ENCODE peak calls at places on chromosomes 12 and 14, in six cellular contexts. One of them, this sample, is unnamed.
A peak's percentile ranks its signal among the peaks of the same experiment; 100 is the strongest.

GRCh38 chr12:46549527-46550265 is 177.1 kb upstream of the SLC38A2 start:
- DNase-seq in LoVo: peak; percentile 77
- DNase-seq in stimulated activated CD4-positive, alpha-beta T cell treated with anti-CD3 and anti-CD28 coated beads, Interleukin-1b, Interleukin-23, amount 100 ng/mL, for 24 hours: peak; percentile 7
- DNase-seq in prostate gland: no peak
- DNase-seq in Kasumi-1: peak; percentile 57
- DNase-seq in fibroblast of gingiva: peak; percentile 89
- DNase-seq in this sample: no peak

GRCh38 chr14:89973234-89973823 is 17.6 kb downstream of the TDP1 start:
- DNase-seq in fibroblast of gingiva: peak; percentile 64
- DNase-seq in stimulated activated CD4-positive, alpha-beta T cell treated with anti-CD3 and anti-CD28 coated beads, Interleukin-1b, Interleukin-23, amount 100 ng/mL, for 24 hours: no peak
- DNase-seq in LoVo: peak; percentile 56
- DNase-seq in Kasumi-1: peak; percentile 84
- DNase-seq in prostate gland: peak; percentile 59
- DNase-seq in this sample: peak; percentile 69

GRCh38 chr12:52183544-52183910 is 8.3 kb downstream of the KRT80 start:
- DNase-seq in fibroblast of gingiva: no peak
- DNase-seq in LoVo: no peak
- DNase-seq in prostate gland: peak; percentile 44
- DNase-seq in stimulated activated CD4-positive, alpha-beta T cell treated with anti-CD3 and anti-CD28 coated beads, Interleukin-1b, Interleukin-23, amount 100 ng/mL, for 24 hours: no peak
- DNase-seq in Kasumi-1: no peak
- DNase-seq in this sample: no peak

GRCh38 chr14:71645656-71646055 is 286.6 kb upstream of the RGS6 start:
- DNase-seq in stimulated activated CD4-positive, alpha-beta T cell treated with anti-CD3 and anti-CD28 coated beads, Interleukin-1b, Interleukin-23, amount 100 ng/mL, for 24 hours: no peak
- DNase-seq in LoVo: no peak
- DNase-seq in Kasumi-1: no peak
- DNase-seq in fibroblast of gingiva: peak; percentile 72
- DNase-seq in prostate gland: no peak
- DNase-seq in this sample: no peak

GRCh38 chr14:92897922-92898599 is 24.9 kb upstream of the CHGA start:
- DNase-seq in prostate gland: no peak
- DNase-seq in fibroblast of gingiva: no peak
- DNase-seq in LoVo: no peak
- DNase-seq in Kasumi-1: no peak
- DNase-seq in stimulated activated CD4-positive, alpha-beta T cell treated with anti-CD3 and anti-CD28 coated beads, Interleukin-1b, Interleukin-23, amount 100 ng/mL, for 24 hours: peak; percentile 40
- DNase-seq in this sample: no peak

GRCh38 chr14:83816755-83817154 is 1713.2 kb upstream of the FLRT2 start:
- DNase-seq in prostate gland: no peak
- DNase-seq in Kasumi-1: no peak
- DNase-seq in LoVo: no peak
- DNase-seq in stimulated activated CD4-positive, alpha-beta T cell treated with anti-CD3 and anti-CD28 coated beads, Interleukin-1b, Interleukin-23, amount 100 ng/mL, for 24 hours: no peak
- DNase-seq in fibroblast of gingiva: peak; percentile 72
- DNase-seq in this sample: no peak

GRCh38 chr12:68557011-68557715 is 53.5 kb upstream of the RAP1B start:
- DNase-seq in prostate gland: no peak
- DNase-seq in LoVo: no peak
- DNase-seq in stimulated activated CD4-positive, alpha-beta T cell treated with anti-CD3 and anti-CD28 coated beads, Interleukin-1b, Interleukin-23, amount 100 ng/mL, for 24 hours: no peak
- DNase-seq in Kasumi-1: no peak
- DNase-seq in fibroblast of gingiva: peak; percentile 32
- DNase-seq in this sample: no peak

GRCh38 chr12:127230843-127231260 is 1036.1 kb upstream of the TMEM132C start:
- DNase-seq in fibroblast of gingiva: peak; percentile 93
- DNase-seq in prostate gland: no peak
- DNase-seq in stimulated activated CD4-positive, alpha-beta T cell treated with anti-CD3 and anti-CD28 coated beads, Interleukin-1b, Interleukin-23, amount 100 ng/mL, for 24 hours: no peak
- DNase-seq in LoVo: peak; percentile 25
- DNase-seq in Kasumi-1: no peak
- DNase-seq in this sample: no peak

GRCh38 chr12:89212339-89212771 is 139.9 kb downstream of the DUSP6 start:
- DNase-seq in fibroblast of gingiva: peak; percentile 21
- DNase-seq in Kasumi-1: no peak
- DNase-seq in LoVo: peak; percentile 18
- DNase-seq in stimulated activated CD4-positive, alpha-beta T cell treated with anti-CD3 and anti-CD28 coated beads, Interleukin-1b, Interleukin-23, amount 100 ng/mL, for 24 hours: no peak
- DNase-seq in prostate gland: peak; percentile 63
- DNase-seq in this sample: no peak

GRCh38 chr12:130633771-130634170 is 82.3 kb downstream of the RIMBP2 start:
- DNase-seq in Kasumi-1: no peak
- DNase-seq in stimulated activated CD4-positive, alpha-beta T cell treated with anti-CD3 and anti-CD28 coated beads, Interleukin-1b, Interleukin-23, amount 100 ng/mL, for 24 hours: no peak
- DNase-seq in LoVo: no peak
- DNase-seq in prostate gland: peak; percentile 77
- DNase-seq in fibroblast of gingiva: no peak
- DNase-seq in this sample: peak; percentile 61

GRCh38 chr14:36361210-36361853 is 40.9 kb upstream of the MBIP start:
- DNase-seq in prostate gland: no peak
- DNase-seq in LoVo: peak; percentile 27
- DNase-seq in fibroblast of gingiva: no peak
- DNase-seq in stimulated activated CD4-positive, alpha-beta T cell treated with anti-CD3 and anti-CD28 coated beads, Interleukin-1b, Interleukin-23, amount 100 ng/mL, for 24 hours: no peak
- DNase-seq in Kasumi-1: no peak
- DNase-seq in this sample: no peak

GRCh38 chr14:92717571-92718042 is 30.8 kb downstream of the LGMN start:
- DNase-seq in fibroblast of gingiva: no peak
- DNase-seq in stimulated activated CD4-positive, alpha-beta T cell treated with anti-CD3 and anti-CD28 coated beads, Interleukin-1b, Interleukin-23, amount 100 ng/mL, for 24 hours: no peak
- DNase-seq in LoVo: no peak
- DNase-seq in Kasumi-1: no peak
- DNase-seq in prostate gland: no peak
- DNase-seq in this sample: no peak

GRCh38 chr12:64679487-64679983 is 69.2 kb downstream of the RASSF3 start:
- DNase-seq in LoVo: peak; percentile 86
- DNase-seq in prostate gland: peak; percentile 74
- DNase-seq in fibroblast of gingiva: peak; percentile 79
- DNase-seq in stimulated activated CD4-positive, alpha-beta T cell treated with anti-CD3 and anti-CD28 coated beads, Interleukin-1b, Interleukin-23, amount 100 ng/mL, for 24 hours: peak; percentile 28
- DNase-seq in Kasumi-1: no peak
- DNase-seq in this sample: peak; percentile 71

GRCh38 chr12:39931231-39931630 is 174.7 kb downstream of the SLC2A13 start:
- DNase-seq in Kasumi-1: no peak
- DNase-seq in stimulated activated CD4-positive, alpha-beta T cell treated with anti-CD3 and anti-CD28 coated beads, Interleukin-1b, Interleukin-23, amount 100 ng/mL, for 24 hours: no peak
- DNase-seq in LoVo: no peak
- DNase-seq in fibroblast of gingiva: no peak
- DNase-seq in prostate gland: no peak
- DNase-seq in this sample: no peak

GRCh38 chr12:22518067-22518719 is 26.1 kb downstream of the C2CD5 start:
- DNase-seq in fibroblast of gingiva: no peak
- DNase-seq in prostate gland: no peak
- DNase-seq in Kasumi-1: no peak
- DNase-seq in LoVo: no peak
- DNase-seq in stimulated activated CD4-positive, alpha-beta T cell treated with anti-CD3 and anti-CD28 coated beads, Interleukin-1b, Interleukin-23, amount 100 ng/mL, for 24 hours: no peak
- DNase-seq in this sample: peak; percentile 50

GRCh38 chr12:80494836-80495235 is 50.8 kb downstream of the PTPRQ start:
- DNase-seq in stimulated activated CD4-positive, alpha-beta T cell treated with anti-CD3 and anti-CD28 coated beads, Interleukin-1b, Interleukin-23, amount 100 ng/mL, for 24 hours: no peak
- DNase-seq in prostate gland: no peak
- DNase-seq in Kasumi-1: no peak
- DNase-seq in LoVo: no peak
- DNase-seq in fibroblast of gingiva: no peak
- DNase-seq in this sample: no peak

GRCh38 chr14:75306917-75307699 is 28.5 kb downstream of the FOS start:
- DNase-seq in Kasumi-1: peak; percentile 76
- DNase-seq in fibroblast of gingiva: no peak
- DNase-seq in LoVo: no peak
- DNase-seq in prostate gland: no peak
- DNase-seq in stimulated activated CD4-positive, alpha-beta T cell treated with anti-CD3 and anti-CD28 coated beads, Interleukin-1b, Interleukin-23, amount 100 ng/mL, for 24 hours: no peak
- DNase-seq in this sample: peak; percentile 21

GRCh38 chr12:12903642-12904609 is 12.6 kb downstream of the GPRC5A start:
- DNase-seq in stimulated activated CD4-positive, alpha-beta T cell treated with anti-CD3 and anti-CD28 coated beads, Interleukin-1b, Interleukin-23, amount 100 ng/mL, for 24 hours: no peak
- DNase-seq in prostate gland: no peak
- DNase-seq in Kasumi-1: peak; percentile 29
- DNase-seq in fibroblast of gingiva: no peak
- DNase-seq in LoVo: peak; percentile 96
- DNase-seq in this sample: peak; percentile 69

GRCh38 chr12:100141998-100142850 is 450 bp downstream of the BLTP3B start:
- DNase-seq in prostate gland: peak; percentile 82
- DNase-seq in Kasumi-1: peak; percentile 64
- DNase-seq in stimulated activated CD4-positive, alpha-beta T cell treated with anti-CD3 and anti-CD28 coated beads, Interleukin-1b, Interleukin-23, amount 100 ng/mL, for 24 hours: peak; percentile 18
- DNase-seq in fibroblast of gingiva: no peak
- DNase-seq in LoVo: peak; percentile 63
- DNase-seq in this sample: peak; percentile 48

GRCh38 chr14:89455412-89455811 is 38.4 kb upstream of the FOXN3 start:
- DNase-seq in LoVo: no peak
- DNase-seq in Kasumi-1: no peak
- DNase-seq in fibroblast of gingiva: no peak
- DNase-seq in stimulated activated CD4-positive, alpha-beta T cell treated with anti-CD3 and anti-CD28 coated beads, Interleukin-1b, Interleukin-23, amount 100 ng/mL, for 24 hours: no peak
- DNase-seq in prostate gland: no peak
- DNase-seq in this sample: peak; percentile 8

GRCh38 chr12:50581226-50582184 is 76.7 kb downstream of the DIP2B start:
- DNase-seq in LoVo: no peak
- DNase-seq in fibroblast of gingiva: no peak
- DNase-seq in stimulated activated CD4-positive, alpha-beta T cell treated with anti-CD3 and anti-CD28 coated beads, Interleukin-1b, Interleukin-23, amount 100 ng/mL, for 24 hours: no peak
- DNase-seq in prostate gland: peak; percentile 24
- DNase-seq in Kasumi-1: no peak
- DNase-seq in this sample: peak; percentile 64

GRCh38 chr12:31828057-31828456 is 99.2 kb upstream of the AMN1 start:
- DNase-seq in fibroblast of gingiva: no peak
- DNase-seq in stimulated activated CD4-positive, alpha-beta T cell treated with anti-CD3 and anti-CD28 coated beads, Interleukin-1b, Interleukin-23, amount 100 ng/mL, for 24 hours: no peak
- DNase-seq in LoVo: no peak
- DNase-seq in Kasumi-1: no peak
- DNase-seq in prostate gland: no peak
- DNase-seq in this sample: no peak

GRCh38 chr12:1127021-1127420 is 136.0 kb downstream of the ERC1 start:
- DNase-seq in Kasumi-1: no peak
- DNase-seq in LoVo: no peak
- DNase-seq in fibroblast of gingiva: no peak
- DNase-seq in prostate gland: no peak
- DNase-seq in stimulated activated CD4-positive, alpha-beta T cell treated with anti-CD3 and anti-CD28 coated beads, Interleukin-1b, Interleukin-23, amount 100 ng/mL, for 24 hours: no peak
- DNase-seq in this sample: no peak

GRCh38 chr12:9751204-9752144 is 9.2 kb downstream of the CD69 start:
- DNase-seq in Kasumi-1: peak; percentile 62
- DNase-seq in prostate gland: no peak
- DNase-seq in fibroblast of gingiva: peak; percentile 14
- DNase-seq in LoVo: peak; percentile 47
- DNase-seq in stimulated activated CD4-positive, alpha-beta T cell treated with anti-CD3 and anti-CD28 coated beads, Interleukin-1b, Interleukin-23, amount 100 ng/mL, for 24 hours: no peak
- DNase-seq in this sample: no peak

GRCh38 chr12:78220811-78221210 is 390.1 kb downstream of the NAV3 start:
- DNase-seq in fibroblast of gingiva: no peak
- DNase-seq in Kasumi-1: no peak
- DNase-seq in stimulated activated CD4-positive, alpha-beta T cell treated with anti-CD3 and anti-CD28 coated beads, Interleukin-1b, Interleukin-23, amount 100 ng/mL, for 24 hours: no peak
- DNase-seq in LoVo: no peak
- DNase-seq in prostate gland: no peak
- DNase-seq in this sample: no peak

GRCh38 chr12:101928556-101928955 is 51.2 kb downstream of the DRAM1 start:
- DNase-seq in LoVo: no peak
- DNase-seq in Kasumi-1: no peak
- DNase-seq in prostate gland: no peak
- DNase-seq in fibroblast of gingiva: no peak
- DNase-seq in stimulated activated CD4-positive, alpha-beta T cell treated with anti-CD3 and anti-CD28 coated beads, Interleukin-1b, Interleukin-23, amount 100 ng/mL, for 24 hours: no peak
- DNase-seq in this sample: no peak

GRCh38 chr14:68788275-68789001 is 4.4 kb downstream of the ZFP36L1 start:
- DNase-seq in Kasumi-1: no peak
- DNase-seq in LoVo: no peak
- DNase-seq in prostate gland: no peak
- DNase-seq in fibroblast of gingiva: no peak
- DNase-seq in stimulated activated CD4-positive, alpha-beta T cell treated with anti-CD3 and anti-CD28 coated beads, Interleukin-1b, Interleukin-23, amount 100 ng/mL, for 24 hours: no peak
- DNase-seq in this sample: no peak

GRCh38 chr12:104359216-104359615 is 55.7 kb downstream of the EID3 start:
- DNase-seq in prostate gland: no peak
- DNase-seq in LoVo: no peak
- DNase-seq in fibroblast of gingiva: no peak
- DNase-seq in Kasumi-1: no peak
- DNase-seq in stimulated activated CD4-positive, alpha-beta T cell treated with anti-CD3 and anti-CD28 coated beads, Interleukin-1b, Interleukin-23, amount 100 ng/mL, for 24 hours: no peak
- DNase-seq in this sample: no peak

GRCh38 chr12:3034067-3034750 is 43.0 kb upstream of the TSPAN9 start:
- DNase-seq in stimulated activated CD4-positive, alpha-beta T cell treated with anti-CD3 and anti-CD28 coated beads, Interleukin-1b, Interleukin-23, amount 100 ng/mL, for 24 hours: peak; percentile 19
- DNase-seq in Kasumi-1: peak; percentile 33
- DNase-seq in fibroblast of gingiva: peak; percentile 52
- DNase-seq in prostate gland: no peak
- DNase-seq in LoVo: peak; percentile 35
- DNase-seq in this sample: peak; percentile 71

GRCh38 chr14:68781161-68782021 is 11.5 kb downstream of the ZFP36L1 start:
- DNase-seq in stimulated activated CD4-positive, alpha-beta T cell treated with anti-CD3 and anti-CD28 coated beads, Interleukin-1b, Interleukin-23, amount 100 ng/mL, for 24 hours: no peak
- DNase-seq in LoVo: no peak
- DNase-seq in prostate gland: no peak
- DNase-seq in Kasumi-1: no peak
- DNase-seq in fibroblast of gingiva: no peak
- DNase-seq in this sample: no peak

GRCh38 chr14:69685217-69685616 is 73.8 kb downstream of the SUSD6 start:
- DNase-seq in Kasumi-1: no peak
- DNase-seq in LoVo: no peak
- DNase-seq in prostate gland: no peak
- DNase-seq in fibroblast of gingiva: no peak
- DNase-seq in stimulated activated CD4-positive, alpha-beta T cell treated with anti-CD3 and anti-CD28 coated beads, Interleukin-1b, Interleukin-23, amount 100 ng/mL, for 24 hours: peak; percentile 63
- DNase-seq in this sample: no peak

GRCh38 chr14:28975084-28975483 is 208.5 kb downstream of the FOXG1 start:
- DNase-seq in stimulated activated CD4-positive, alpha-beta T cell treated with anti-CD3 and anti-CD28 coated beads, Interleukin-1b, Interleukin-23, amount 100 ng/mL, for 24 hours: no peak
- DNase-seq in prostate gland: no peak
- DNase-seq in fibroblast of gingiva: no peak
- DNase-seq in Kasumi-1: no peak
- DNase-seq in LoVo: no peak
- DNase-seq in this sample: no peak

GRCh38 chr14:64581363-64581762 is 31.6 kb downstream of the PPP1R36 start:
- DNase-seq in prostate gland: no peak
- DNase-seq in fibroblast of gingiva: no peak
- DNase-seq in Kasumi-1: no peak
- DNase-seq in stimulated activated CD4-positive, alpha-beta T cell treated with anti-CD3 and anti-CD28 coated beads, Interleukin-1b, Interleukin-23, amount 100 ng/mL, for 24 hours: no peak
- DNase-seq in LoVo: no peak
- DNase-seq in this sample: no peak

GRCh38 chr12:21852251-21852650 is 77.7 kb upstream of the KCNJ8 start:
- DNase-seq in stimulated activated CD4-positive, alpha-beta T cell treated with anti-CD3 and anti-CD28 coated beads, Interleukin-1b, Interleukin-23, amount 100 ng/mL, for 24 hours: no peak
- DNase-seq in LoVo: no peak
- DNase-seq in prostate gland: no peak
- DNase-seq in fibroblast of gingiva: peak; percentile 62
- DNase-seq in Kasumi-1: no peak
- DNase-seq in this sample: no peak

This sample was measured in Calu3.